ENCODE peak calls at places on chromosome 5, in five cellular contexts. M, R, G, V and F are unnamed samples.
A peak's percentile ranks its signal among the peaks of the same experiment; 100 is the strongest.

GRCh38 chr5:104513194-104513602 is 950.6 kb upstream of the NUDT12 start:
- DNase-seq in R (peak; percentile 36), M (peak; percentile 51), V (peak; percentile 2), G (no peak), F (peak; percentile 39)

GRCh38 chr5:124519396-124519795 is 227.0 kb downstream of the ZNF608 start:
- DNase-seq in R (peak; percentile 37), V (peak; percentile 91), G (no peak), M (peak; percentile 57), F (peak; percentile 21)

GRCh38 chr5:129284010-129284409 is 176.1 kb upstream of the ADAMTS19 start:
- DNase-seq in R (no peak), G (no peak), M (no peak), V (no peak), F (no peak)

GRCh38 chr5:76393035-76393680 is 9.9 kb upstream of the IQGAP2 start:
- DNase-seq in V (no peak), G (no peak), M (no peak), R (no peak), F (no peak)

GRCh38 chr5:157025093-157025698 is 33.7 kb downstream of the HAVCR1 start:
- DNase-seq in V (no peak), R (no peak), M (no peak), G (no peak), F (no peak)

GRCh38 chr5:129460121-129460950 is at the start of gene ADAMTS19:
- DNase-seq in R (no peak), G (peak; percentile 65), M (no peak), V (peak; percentile 46), F (no peak)

GRCh38 chr5:68055686-68056085 is 159.9 kb upstream of the PIK3R1 start:
- DNase-seq in R (no peak), V (no peak), M (no peak), G (no peak), F (no peak)

GRCh38 chr5:76816110-76816831 is 2.6 kb upstream of the F2RL1 start:
- DNase-seq in R (no peak), M (no peak), G (no peak), V (peak; percentile 78), F (no peak)

GRCh38 chr5:120684213-120684612 is 220.1 kb downstream of the PRR16 start:
- DNase-seq in V (peak; percentile 33), M (no peak), G (no peak), R (no peak), F (no peak)

GRCh38 chr5:142017832-142018427 is 5.1 kb upstream of the GNPDA1 start:
- DNase-seq in R (peak; percentile 31), M (no peak), G (no peak), V (no peak), F (no peak)

GRCh38 chr5:125190232-125191051 is 444.0 kb upstream of the ZNF608 start:
- DNase-seq in V (no peak), G (no peak), M (no peak), R (no peak), F (peak; percentile 35)

GRCh38 chr5:172446336-172447051 is 7.8 kb downstream of the SH3PXD2B start:
- DNase-seq in V (peak; percentile 18), R (no peak), M (no peak), G (peak; percentile 49), F (no peak)

GRCh38 chr5:91245074-91245452 is 138.1 kb downstream of the ARRDC3 start:
- DNase-seq in G (no peak), V (no peak), M (no peak), R (no peak), F (no peak)

GRCh38 chr5:158020555-158021418 is 161.8 kb upstream of the CLINT1 start:
- DNase-seq in V (peak; percentile 34), M (no peak), R (no peak), G (no peak), F (no peak)

GRCh38 chr5:131392461-131393095 is 128.7 kb downstream of the CDC42SE2 start:
- DNase-seq in R (no peak), G (no peak), M (no peak), V (no peak), F (no peak)

GRCh38 chr5:150109921-150110320 is 23.6 kb upstream of the CSF1R start:
- DNase-seq in R (no peak), M (no peak), G (no peak), V (no peak), F (no peak)

GRCh38 chr5:79512692-79513518 is 1.0 kb downstream of the HOMER1 start:
- DNase-seq in V (peak; percentile 56), G (no peak), R (no peak), M (no peak), F (no peak)

GRCh38 chr5:181198905-181199519 is 6.0 kb downstream of the TRIM7 start:
- DNase-seq in R (no peak), G (peak; percentile 12), M (no peak), V (no peak), F (no peak)

GRCh38 chr5:43066231-43066798 is 26.2 kb upstream of the ANXA2R start:
- DNase-seq in V (peak; percentile 88), G (peak; percentile 82), R (no peak), M (no peak), F (no peak)

GRCh38 chr5:157108961-157109360 is at the start of gene HAVCR2:
- DNase-seq in G (no peak), M (no peak), R (no peak), V (no peak), F (no peak)

GRCh38 chr5:87321605-87322004 is 53.9 kb downstream of the RASA1 start:
- DNase-seq in V (no peak), G (no peak), R (no peak), M (no peak), F (no peak)

GRCh38 chr5:52577546-52577945 is 210.2 kb upstream of the ITGA1 start:
- DNase-seq in V (no peak), M (no peak), R (no peak), G (no peak), F (no peak)

GRCh38 chr5:149320791-149321330 is 24.4 kb upstream of the GRPEL2 start:
- DNase-seq in M (peak; percentile 95), G (no peak), R (peak; percentile 80), V (peak; percentile 85), F (peak; percentile 82)

GRCh38 chr5:3896098-3896497 is 300.5 kb downstream of the IRX1 start:
- DNase-seq in G (no peak), R (no peak), M (no peak), V (no peak), F (no peak)

GRCh38 chr5:156359452-156359851 is 32.5 kb downstream of the SGCD start:
- DNase-seq in G (no peak), M (peak; percentile 81), R (peak; percentile 5), V (peak; percentile 96), F (peak; percentile 78)

GRCh38 chr5:31382051-31382878 is 149.6 kb downstream of the DROSHA start:
- DNase-seq in R (no peak), V (no peak), G (no peak), M (no peak), F (no peak)

GRCh38 chr5:124342586-124342985 is 403.9 kb downstream of the ZNF608 start:
- DNase-seq in G (no peak), V (no peak), M (no peak), R (no peak), F (no peak)

GRCh38 chr5:42513246-42513645 is 90.0 kb downstream of the GHR start:
- DNase-seq in V (no peak), M (no peak), R (no peak), G (no peak), F (no peak)

GRCh38 chr5:34587355-34588241 is 68.5 kb upstream of the RAI14 start:
- DNase-seq in V (peak; percentile 86), M (peak; percentile 45), R (no peak), G (no peak), F (no peak)

GRCh38 chr5:55899344-55899743 is 48.2 kb downstream of the IL31RA start:
- DNase-seq in M (no peak), G (no peak), V (peak; percentile 81), R (peak; percentile 28), F (no peak)

GRCh38 chr5:31362931-31363568 is 168.8 kb downstream of the DROSHA start:
- DNase-seq in V (peak; percentile 82), R (no peak), M (peak; percentile 32), G (no peak), F (no peak)